ENCODE peak calls at places on chromosomes 1 and 21, in ten cellular contexts. One of them, this sample, is unnamed.

GRCh38 chr1:10573446-10573845 is 98.7 kb downstream of the PEX14 start:
- DNase-seq in fibroblast of lung: no peak
- DNase-seq in H4: no peak
- DNase-seq in nephron progenitor cell: no peak
- DNase-seq in uterus: no peak
- DNase-seq in endothelial cell: no peak
- DNase-seq in GM23248: peak; percentile 36
- DNase-seq in GM03348: no peak
- DNase-seq in stimulated activated naive CD8-positive, alpha-beta T cell treated with anti-CD3 and anti-CD28 coated beads, Interleukin-15, Interleukin-2, amounts not matched to agents 100 U/mL and 50 U/mL, for 24 hours: no peak
- DNase-seq in activated CD8-positive, alpha-beta memory T cell treated with anti-CD3 and anti-CD28 coated beads for 24 hours: no peak
- DNase-seq in this sample: no peak

GRCh38 chr1:2248127-2248826 is 20.2 kb downstream of the SKI start:
- DNase-seq in fibroblast of lung: no peak
- DNase-seq in H4: no peak
- DNase-seq in nephron progenitor cell: peak; percentile 46
- DNase-seq in uterus: no peak
- DNase-seq in endothelial cell: no peak
- DNase-seq in GM23248: no peak
- DNase-seq in GM03348: no peak
- DNase-seq in stimulated activated naive CD8-positive, alpha-beta T cell treated with anti-CD3 and anti-CD28 coated beads, Interleukin-15, Interleukin-2, amounts not matched to agents 100 U/mL and 50 U/mL, for 24 hours: no peak
- DNase-seq in activated CD8-positive, alpha-beta memory T cell treated with anti-CD3 and anti-CD28 coated beads for 24 hours: no peak
- DNase-seq in this sample: no peak

GRCh38 chr21:41290106-41290799 is 26.3 kb upstream of the FAM3B start:
- DNase-seq in fibroblast of lung: no peak
- DNase-seq in H4: no peak
- DNase-seq in nephron progenitor cell: no peak
- DNase-seq in uterus: no peak
- DNase-seq in endothelial cell: no peak
- DNase-seq in GM23248: peak; percentile 19
- DNase-seq in GM03348: no peak
- DNase-seq in stimulated activated naive CD8-positive, alpha-beta T cell treated with anti-CD3 and anti-CD28 coated beads, Interleukin-15, Interleukin-2, amounts not matched to agents 100 U/mL and 50 U/mL, for 24 hours: no peak
- DNase-seq in activated CD8-positive, alpha-beta memory T cell treated with anti-CD3 and anti-CD28 coated beads for 24 hours: no peak
- DNase-seq in this sample: no peak

GRCh38 chr1:30258471-30258870 is 464.9 kb downstream of the MATN1 start:
- DNase-seq in fibroblast of lung: no peak
- DNase-seq in H4: no peak
- DNase-seq in nephron progenitor cell: no peak
- DNase-seq in uterus: no peak
- DNase-seq in endothelial cell: no peak
- DNase-seq in GM23248: no peak
- DNase-seq in GM03348: no peak
- DNase-seq in stimulated activated naive CD8-positive, alpha-beta T cell treated with anti-CD3 and anti-CD28 coated beads, Interleukin-15, Interleukin-2, amounts not matched to agents 100 U/mL and 50 U/mL, for 24 hours: no peak
- DNase-seq in activated CD8-positive, alpha-beta memory T cell treated with anti-CD3 and anti-CD28 coated beads for 24 hours: no peak
- DNase-seq in this sample: no peak

GRCh38 chr1:214718724-214719123 is 115.7 kb downstream of the CENPF start:
- DNase-seq in fibroblast of lung: no peak
- DNase-seq in H4: no peak
- DNase-seq in nephron progenitor cell: no peak
- DNase-seq in uterus: no peak
- DNase-seq in endothelial cell: no peak
- DNase-seq in GM23248: peak; percentile 18
- DNase-seq in GM03348: no peak
- DNase-seq in stimulated activated naive CD8-positive, alpha-beta T cell treated with anti-CD3 and anti-CD28 coated beads, Interleukin-15, Interleukin-2, amounts not matched to agents 100 U/mL and 50 U/mL, for 24 hours: no peak
- DNase-seq in activated CD8-positive, alpha-beta memory T cell treated with anti-CD3 and anti-CD28 coated beads for 24 hours: no peak
- DNase-seq in this sample: no peak

GRCh38 chr1:198638894-198639319 is at the start of gene PTPRC:
- DNase-seq in fibroblast of lung: no peak
- DNase-seq in H4: no peak
- DNase-seq in nephron progenitor cell: no peak
- DNase-seq in uterus: no peak
- DNase-seq in endothelial cell: no peak
- DNase-seq in GM23248: no peak
- DNase-seq in GM03348: no peak
- DNase-seq in stimulated activated naive CD8-positive, alpha-beta T cell treated with anti-CD3 and anti-CD28 coated beads, Interleukin-15, Interleukin-2, amounts not matched to agents 100 U/mL and 50 U/mL, for 24 hours: no peak
- DNase-seq in activated CD8-positive, alpha-beta memory T cell treated with anti-CD3 and anti-CD28 coated beads for 24 hours: no peak
- DNase-seq in this sample: no peak

GRCh38 chr1:36383240-36383639 is 2.5 kb downstream of the STK40 start:
- DNase-seq in fibroblast of lung: no peak
- DNase-seq in H4: no peak
- DNase-seq in nephron progenitor cell: no peak
- DNase-seq in uterus: no peak
- DNase-seq in endothelial cell: no peak
- DNase-seq in GM23248: no peak
- DNase-seq in GM03348: no peak
- DNase-seq in stimulated activated naive CD8-positive, alpha-beta T cell treated with anti-CD3 and anti-CD28 coated beads, Interleukin-15, Interleukin-2, amounts not matched to agents 100 U/mL and 50 U/mL, for 24 hours: no peak
- DNase-seq in activated CD8-positive, alpha-beta memory T cell treated with anti-CD3 and anti-CD28 coated beads for 24 hours: no peak
- DNase-seq in this sample: no peak

GRCh38 chr1:157146244-157146643 is 8.0 kb upstream of the ETV3 start:
- DNase-seq in fibroblast of lung: no peak
- DNase-seq in H4: no peak
- DNase-seq in nephron progenitor cell: no peak
- DNase-seq in uterus: no peak
- DNase-seq in endothelial cell: no peak
- DNase-seq in GM23248: no peak
- DNase-seq in GM03348: no peak
- DNase-seq in stimulated activated naive CD8-positive, alpha-beta T cell treated with anti-CD3 and anti-CD28 coated beads, Interleukin-15, Interleukin-2, amounts not matched to agents 100 U/mL and 50 U/mL, for 24 hours: no peak
- DNase-seq in activated CD8-positive, alpha-beta memory T cell treated with anti-CD3 and anti-CD28 coated beads for 24 hours: no peak
- DNase-seq in this sample: no peak

GRCh38 chr21:46021978-46022544 is 40.5 kb downstream of the COL6A1 start:
- DNase-seq in fibroblast of lung: no peak
- DNase-seq in H4: no peak
- DNase-seq in nephron progenitor cell: no peak
- DNase-seq in uterus: peak; percentile 65
- DNase-seq in endothelial cell: no peak
- DNase-seq in GM23248: peak; percentile 54
- DNase-seq in GM03348: peak; percentile 53
- DNase-seq in stimulated activated naive CD8-positive, alpha-beta T cell treated with anti-CD3 and anti-CD28 coated beads, Interleukin-15, Interleukin-2, amounts not matched to agents 100 U/mL and 50 U/mL, for 24 hours: no peak
- DNase-seq in activated CD8-positive, alpha-beta memory T cell treated with anti-CD3 and anti-CD28 coated beads for 24 hours: peak; percentile 52
- DNase-seq in this sample: no peak

GRCh38 chr1:64514197-64514765 is 44.4 kb downstream of the CACHD1 start:
- DNase-seq in fibroblast of lung: peak; percentile 97
- DNase-seq in H4: peak; percentile 85
- DNase-seq in nephron progenitor cell: no peak
- DNase-seq in uterus: no peak
- DNase-seq in endothelial cell: no peak
- DNase-seq in GM23248: peak; percentile 62
- DNase-seq in GM03348: peak; percentile 44
- DNase-seq in stimulated activated naive CD8-positive, alpha-beta T cell treated with anti-CD3 and anti-CD28 coated beads, Interleukin-15, Interleukin-2, amounts not matched to agents 100 U/mL and 50 U/mL, for 24 hours: no peak
- DNase-seq in activated CD8-positive, alpha-beta memory T cell treated with anti-CD3 and anti-CD28 coated beads for 24 hours: no peak
- DNase-seq in this sample: no peak

GRCh38 chr1:58755468-58755872 is 28.4 kb downstream of the JUN start:
- DNase-seq in fibroblast of lung: peak; percentile 99
- DNase-seq in H4: peak; percentile 100
- DNase-seq in nephron progenitor cell: no peak
- DNase-seq in uterus: peak; percentile 85
- DNase-seq in endothelial cell: no peak
- DNase-seq in GM23248: peak; percentile 99
- DNase-seq in GM03348: peak; percentile 89
- DNase-seq in stimulated activated naive CD8-positive, alpha-beta T cell treated with anti-CD3 and anti-CD28 coated beads, Interleukin-15, Interleukin-2, amounts not matched to agents 100 U/mL and 50 U/mL, for 24 hours: peak; percentile 71
- DNase-seq in activated CD8-positive, alpha-beta memory T cell treated with anti-CD3 and anti-CD28 coated beads for 24 hours: peak; percentile 83
- DNase-seq in this sample: no peak

GRCh38 chr1:169236143-169236542 is 129.7 kb downstream of the ATP1B1 start:
- DNase-seq in fibroblast of lung: peak; percentile 24
- DNase-seq in H4: no peak
- DNase-seq in nephron progenitor cell: no peak
- DNase-seq in uterus: no peak
- DNase-seq in endothelial cell: no peak
- DNase-seq in GM23248: peak; percentile 15
- DNase-seq in GM03348: peak; percentile 7
- DNase-seq in stimulated activated naive CD8-positive, alpha-beta T cell treated with anti-CD3 and anti-CD28 coated beads, Interleukin-15, Interleukin-2, amounts not matched to agents 100 U/mL and 50 U/mL, for 24 hours: no peak
- DNase-seq in activated CD8-positive, alpha-beta memory T cell treated with anti-CD3 and anti-CD28 coated beads for 24 hours: no peak
- DNase-seq in this sample: no peak

GRCh38 chr21:42819861-42820512 is 59.4 kb downstream of the WDR4 start:
- DNase-seq in fibroblast of lung: no peak
- DNase-seq in H4: no peak
- DNase-seq in nephron progenitor cell: no peak
- DNase-seq in uterus: no peak
- DNase-seq in endothelial cell: no peak
- DNase-seq in GM23248: no peak
- DNase-seq in GM03348: no peak
- DNase-seq in stimulated activated naive CD8-positive, alpha-beta T cell treated with anti-CD3 and anti-CD28 coated beads, Interleukin-15, Interleukin-2, amounts not matched to agents 100 U/mL and 50 U/mL, for 24 hours: no peak
- DNase-seq in activated CD8-positive, alpha-beta memory T cell treated with anti-CD3 and anti-CD28 coated beads for 24 hours: peak; percentile 49
- DNase-seq in this sample: peak; percentile 7

GRCh38 chr1:41108696-41109284 is 87.3 kb upstream of the SLFNL1 start:
- DNase-seq in fibroblast of lung: peak; percentile 52
- DNase-seq in H4: peak; percentile 51
- DNase-seq in nephron progenitor cell: no peak
- DNase-seq in uterus: peak; percentile 69
- DNase-seq in endothelial cell: no peak
- DNase-seq in GM23248: peak; percentile 47
- DNase-seq in GM03348: peak; percentile 11
- DNase-seq in stimulated activated naive CD8-positive, alpha-beta T cell treated with anti-CD3 and anti-CD28 coated beads, Interleukin-15, Interleukin-2, amounts not matched to agents 100 U/mL and 50 U/mL, for 24 hours: no peak
- DNase-seq in activated CD8-positive, alpha-beta memory T cell treated with anti-CD3 and anti-CD28 coated beads for 24 hours: no peak
- DNase-seq in this sample: no peak

GRCh38 chr21:44006656-44007055 is 5.5 kb upstream of the TRAPPC10 start:
- DNase-seq in fibroblast of lung: no peak
- DNase-seq in H4: no peak
- DNase-seq in nephron progenitor cell: no peak
- DNase-seq in uterus: peak; percentile 55
- DNase-seq in endothelial cell: no peak
- DNase-seq in GM23248: peak; percentile 75
- DNase-seq in GM03348: peak; percentile 75
- DNase-seq in stimulated activated naive CD8-positive, alpha-beta T cell treated with anti-CD3 and anti-CD28 coated beads, Interleukin-15, Interleukin-2, amounts not matched to agents 100 U/mL and 50 U/mL, for 24 hours: no peak
- DNase-seq in activated CD8-positive, alpha-beta memory T cell treated with anti-CD3 and anti-CD28 coated beads for 24 hours: no peak
- DNase-seq in this sample: no peak

GRCh38 chr1:115077286-115077983 is 11.9 kb downstream of the TSPAN2 start:
- DNase-seq in fibroblast of lung: no peak
- DNase-seq in H4: no peak
- DNase-seq in nephron progenitor cell: no peak
- DNase-seq in uterus: no peak
- DNase-seq in endothelial cell: no peak
- DNase-seq in GM23248: peak; percentile 20
- DNase-seq in GM03348: peak; percentile 49
- DNase-seq in stimulated activated naive CD8-positive, alpha-beta T cell treated with anti-CD3 and anti-CD28 coated beads, Interleukin-15, Interleukin-2, amounts not matched to agents 100 U/mL and 50 U/mL, for 24 hours: no peak
- DNase-seq in activated CD8-positive, alpha-beta memory T cell treated with anti-CD3 and anti-CD28 coated beads for 24 hours: no peak
- DNase-seq in this sample: no peak

This sample was measured in mesothelial cell of epicardium.